ENCODE peak calls at places on chromosomes 16 and 17, in nine cellular contexts. One of them, this sample, is unnamed.

GRCh38 chr17:7045492-7046126 is 1.7 kb upstream of the SLC16A11 start:
- DNase-seq in fibroblast of lung: peak; percentile 90
- DNase-seq in HAP-1: peak; percentile 69
- DNase-seq in heart left ventricle: no peak
- DNase-seq in WERI-Rb-1: no peak
- DNase-seq in brain microvascular endothelial cell: peak; percentile 60
- DNase-seq in ascending aorta: no peak
- DNase-seq in mesenchymal stem cell: peak; percentile 85
- DNase-seq in lung: no peak
- DNase-seq in this sample: peak; percentile 89

GRCh38 chr16:25546781-25547180 is 145.0 kb upstream of the HS3ST4 start:
- DNase-seq in fibroblast of lung: no peak
- DNase-seq in HAP-1: no peak
- DNase-seq in heart left ventricle: no peak
- DNase-seq in WERI-Rb-1: no peak
- DNase-seq in brain microvascular endothelial cell: no peak
- DNase-seq in ascending aorta: no peak
- DNase-seq in mesenchymal stem cell: no peak
- DNase-seq in lung: no peak
- DNase-seq in this sample: no peak

GRCh38 chr16:67268136-67268579 is 11.2 kb upstream of the PLEKHG4 start:
- DNase-seq in fibroblast of lung: peak; percentile 86
- DNase-seq in HAP-1: no peak
- DNase-seq in heart left ventricle: no peak
- DNase-seq in WERI-Rb-1: no peak
- DNase-seq in brain microvascular endothelial cell: peak; percentile 96
- DNase-seq in ascending aorta: no peak
- DNase-seq in mesenchymal stem cell: peak; percentile 95
- DNase-seq in lung: peak; percentile 82
- DNase-seq in this sample: peak; percentile 84

GRCh38 chr17:16534236-16534635 is 34.8 kb downstream of the ZNF287 start:
- DNase-seq in fibroblast of lung: no peak
- DNase-seq in HAP-1: no peak
- DNase-seq in heart left ventricle: no peak
- DNase-seq in WERI-Rb-1: no peak
- DNase-seq in brain microvascular endothelial cell: no peak
- DNase-seq in ascending aorta: no peak
- DNase-seq in mesenchymal stem cell: no peak
- DNase-seq in lung: no peak
- DNase-seq in this sample: no peak

GRCh38 chr17:72967263-72967962 is 125.1 kb downstream of the SLC39A11 start:
- DNase-seq in fibroblast of lung: no peak
- DNase-seq in HAP-1: no peak
- DNase-seq in heart left ventricle: no peak
- DNase-seq in WERI-Rb-1: peak; percentile 60
- DNase-seq in brain microvascular endothelial cell: no peak
- DNase-seq in ascending aorta: no peak
- DNase-seq in mesenchymal stem cell: no peak
- DNase-seq in lung: no peak
- DNase-seq in this sample: no peak

GRCh38 chr17:9628509-9628908 is 16.8 kb upstream of the USP43 start:
- DNase-seq in fibroblast of lung: no peak
- DNase-seq in HAP-1: no peak
- DNase-seq in heart left ventricle: no peak
- DNase-seq in WERI-Rb-1: no peak
- DNase-seq in brain microvascular endothelial cell: no peak
- DNase-seq in ascending aorta: no peak
- DNase-seq in mesenchymal stem cell: no peak
- DNase-seq in lung: no peak
- DNase-seq in this sample: no peak

GRCh38 chr17:82022310-82022980 is at the start of gene CENPX:
- DNase-seq in fibroblast of lung: no peak
- DNase-seq in HAP-1: no peak
- DNase-seq in heart left ventricle: no peak
- DNase-seq in WERI-Rb-1: no peak
- DNase-seq in brain microvascular endothelial cell: no peak
- DNase-seq in ascending aorta: no peak
- DNase-seq in mesenchymal stem cell: no peak
- DNase-seq in lung: no peak
- DNase-seq in this sample: peak; percentile 17

GRCh38 chr17:8894189-8894611 is 26.7 kb upstream of the PIK3R6 start:
- DNase-seq in fibroblast of lung: no peak
- DNase-seq in HAP-1: no peak
- DNase-seq in heart left ventricle: no peak
- DNase-seq in WERI-Rb-1: no peak
- DNase-seq in brain microvascular endothelial cell: no peak
- DNase-seq in ascending aorta: no peak
- DNase-seq in mesenchymal stem cell: no peak
- DNase-seq in lung: no peak
- DNase-seq in this sample: no peak

GRCh38 chr17:17613708-17614114 is 22.2 kb upstream of the PEMT start:
- DNase-seq in fibroblast of lung: peak; percentile 78
- DNase-seq in HAP-1: peak; percentile 91
- DNase-seq in heart left ventricle: peak; percentile 45
- DNase-seq in WERI-Rb-1: peak; percentile 88
- DNase-seq in brain microvascular endothelial cell: peak; percentile 82
- DNase-seq in ascending aorta: no peak
- DNase-seq in mesenchymal stem cell: peak; percentile 75
- DNase-seq in lung: peak; percentile 74
- DNase-seq in this sample: peak; percentile 86

GRCh38 chr17:44533533-44534246 is 23.6 kb upstream of the FZD2 start:
- DNase-seq in fibroblast of lung: peak; percentile 93
- DNase-seq in HAP-1: peak; percentile 88
- DNase-seq in heart left ventricle: peak; percentile 84
- DNase-seq in WERI-Rb-1: peak; percentile 97
- DNase-seq in brain microvascular endothelial cell: peak; percentile 80
- DNase-seq in ascending aorta: no peak
- DNase-seq in mesenchymal stem cell: peak; percentile 88
- DNase-seq in lung: peak; percentile 88
- DNase-seq in this sample: peak; percentile 98

GRCh38 chr16:30654856-30655255 is 3.4 kb upstream of the FBRS start:
- DNase-seq in fibroblast of lung: no peak
- DNase-seq in HAP-1: no peak
- DNase-seq in heart left ventricle: no peak
- DNase-seq in WERI-Rb-1: no peak
- DNase-seq in brain microvascular endothelial cell: no peak
- DNase-seq in ascending aorta: no peak
- DNase-seq in mesenchymal stem cell: no peak
- DNase-seq in lung: no peak
- DNase-seq in this sample: no peak

GRCh38 chr17:67474081-67474661 is 97.1 kb downstream of the PITPNC1 start:
- DNase-seq in fibroblast of lung: peak; percentile 72
- DNase-seq in HAP-1: peak; percentile 16
- DNase-seq in heart left ventricle: peak; percentile 68
- DNase-seq in WERI-Rb-1: no peak
- DNase-seq in brain microvascular endothelial cell: peak; percentile 33
- DNase-seq in ascending aorta: no peak
- DNase-seq in mesenchymal stem cell: no peak
- DNase-seq in lung: no peak
- DNase-seq in this sample: peak; percentile 51

GRCh38 chr16:68128577-68129305 is 43.6 kb downstream of the NFATC3 start:
- DNase-seq in fibroblast of lung: peak; percentile 19
- DNase-seq in HAP-1: no peak
- DNase-seq in heart left ventricle: no peak
- DNase-seq in WERI-Rb-1: no peak
- DNase-seq in brain microvascular endothelial cell: peak; percentile 48
- DNase-seq in ascending aorta: no peak
- DNase-seq in mesenchymal stem cell: peak; percentile 28
- DNase-seq in lung: peak; percentile 38
- DNase-seq in this sample: peak; percentile 40

GRCh38 chr16:86576591-86577313 is 1.6 kb upstream of the FOXL1 start:
- DNase-seq in fibroblast of lung: peak; percentile 53
- DNase-seq in HAP-1: no peak
- DNase-seq in heart left ventricle: no peak
- DNase-seq in WERI-Rb-1: no peak
- DNase-seq in brain microvascular endothelial cell: peak; percentile 70
- DNase-seq in ascending aorta: no peak
- DNase-seq in mesenchymal stem cell: peak; percentile 74
- DNase-seq in lung: no peak
- DNase-seq in this sample: no peak

GRCh38 chr17:34580685-34581445 is 1.5 kb downstream of the TMEM132E start:
- DNase-seq in fibroblast of lung: no peak
- DNase-seq in HAP-1: no peak
- DNase-seq in heart left ventricle: no peak
- DNase-seq in WERI-Rb-1: peak; percentile 25
- DNase-seq in brain microvascular endothelial cell: no peak
- DNase-seq in ascending aorta: no peak
- DNase-seq in mesenchymal stem cell: no peak
- DNase-seq in lung: no peak
- DNase-seq in this sample: peak; percentile 28

GRCh38 chr17:50280801-50281441 is 6.7 kb downstream of the TMEM92 start:
- DNase-seq in fibroblast of lung: no peak
- DNase-seq in HAP-1: no peak
- DNase-seq in heart left ventricle: no peak
- DNase-seq in WERI-Rb-1: no peak
- DNase-seq in brain microvascular endothelial cell: no peak
- DNase-seq in ascending aorta: no peak
- DNase-seq in mesenchymal stem cell: no peak
- DNase-seq in lung: no peak
- DNase-seq in this sample: no peak

GRCh38 chr16:67327774-67328173 is 1.2 kb downstream of the LRRC36 start:
- DNase-seq in fibroblast of lung: no peak
- DNase-seq in HAP-1: no peak
- DNase-seq in heart left ventricle: no peak
- DNase-seq in WERI-Rb-1: no peak
- DNase-seq in brain microvascular endothelial cell: no peak
- DNase-seq in ascending aorta: no peak
- DNase-seq in mesenchymal stem cell: no peak
- DNase-seq in lung: no peak
- DNase-seq in this sample: no peak

GRCh38 chr16:77344306-77344705 is 90.5 kb downstream of the ADAMTS18 start:
- DNase-seq in fibroblast of lung: peak; percentile 6
- DNase-seq in HAP-1: no peak
- DNase-seq in heart left ventricle: no peak
- DNase-seq in WERI-Rb-1: no peak
- DNase-seq in brain microvascular endothelial cell: peak; percentile 57
- DNase-seq in ascending aorta: no peak
- DNase-seq in mesenchymal stem cell: peak; percentile 27
- DNase-seq in lung: no peak
- DNase-seq in this sample: no peak

GRCh38 chr17:67629963-67630320 is 87.8 kb upstream of the NOL11 start:
- DNase-seq in fibroblast of lung: peak; percentile 84
- DNase-seq in HAP-1: peak; percentile 34
- DNase-seq in heart left ventricle: no peak
- DNase-seq in WERI-Rb-1: no peak
- DNase-seq in brain microvascular endothelial cell: peak; percentile 43
- DNase-seq in ascending aorta: no peak
- DNase-seq in mesenchymal stem cell: peak; percentile 61
- DNase-seq in lung: no peak
- DNase-seq in this sample: peak; percentile 87

DNA sequence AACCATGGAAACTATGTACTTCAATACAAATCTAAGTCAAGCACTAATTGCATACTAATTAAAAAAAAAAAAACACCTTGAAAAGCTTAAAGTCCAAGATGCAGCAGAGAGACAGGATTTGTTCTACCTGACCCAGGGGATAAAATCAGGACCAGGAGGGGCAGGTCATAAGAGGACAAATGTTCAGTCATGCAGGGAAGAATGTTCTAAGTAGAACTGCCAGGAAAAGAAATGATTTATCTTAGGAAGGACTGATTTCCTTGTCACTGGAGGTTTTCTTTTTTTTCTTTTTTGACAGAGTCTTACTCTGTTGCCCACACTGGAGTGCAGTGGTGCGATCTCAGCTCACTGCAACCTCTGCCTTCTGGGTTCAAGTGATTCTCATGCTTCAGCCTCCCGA is 9.1 kb upstream of the GHDC start:
- DNase-seq in fibroblast of lung: no peak
- DNase-seq in HAP-1: no peak
- DNase-seq in heart left ventricle: no peak
- DNase-seq in WERI-Rb-1: no peak
- DNase-seq in brain microvascular endothelial cell: no peak
- DNase-seq in ascending aorta: no peak
- DNase-seq in mesenchymal stem cell: no peak
- DNase-seq in lung: no peak
- DNase-seq in this sample: no peak
- H3K4me3 ChIP-seq in fibroblast of lung: no peak overlapping the region
- H3K4me3 ChIP-seq in HAP-1: no peak overlapping the region
- H3K4me3 ChIP-seq in heart left ventricle: no peak overlapping the region
- H3K4me3 ChIP-seq in WERI-Rb-1: no peak overlapping the region
- H3K4me3 ChIP-seq in brain microvascular endothelial cell: no peak overlapping the region
- H3K4me3 ChIP-seq in ascending aorta: no peak overlapping the region
- H3K4me3 ChIP-seq in mesenchymal stem cell: no peak overlapping the region
- H3K4me3 ChIP-seq in lung: no peak overlapping the region
- H3K4me3 ChIP-seq in this sample: no peak overlapping the region

GRCh38 chr17:1186923-1187771 is 7.4 kb upstream of the ABR start:
- DNase-seq in fibroblast of lung: peak; percentile 89
- DNase-seq in HAP-1: peak; percentile 73
- DNase-seq in heart left ventricle: peak; percentile 89
- DNase-seq in WERI-Rb-1: peak; percentile 85
- DNase-seq in brain microvascular endothelial cell: peak; percentile 76
- DNase-seq in ascending aorta: no peak
- DNase-seq in mesenchymal stem cell: peak; percentile 87
- DNase-seq in lung: peak; percentile 87
- DNase-seq in this sample: peak; percentile 92
- H3K27me3 ChIP-seq in fibroblast of lung: peaks cover 17% of the 10 kb centered on the region
- H3K27me3 ChIP-seq in HAP-1: no peaks in the 10 kb centered on the region
- H3K27me3 ChIP-seq in heart left ventricle: no peaks in the 10 kb centered on the region
- H3K27me3 ChIP-seq in WERI-Rb-1: no peaks in the 10 kb centered on the region
- H3K27me3 ChIP-seq in brain microvascular endothelial cell: no peaks in the 10 kb centered on the region
- H3K27me3 ChIP-seq in ascending aorta: no peaks in the 10 kb centered on the region
- H3K27me3 ChIP-seq in mesenchymal stem cell: no peaks in the 10 kb centered on the region
- H3K27me3 ChIP-seq in lung: no peaks in the 10 kb centered on the region
- H3K27me3 ChIP-seq in this sample: no peaks in the 10 kb centered on the region

DNA sequence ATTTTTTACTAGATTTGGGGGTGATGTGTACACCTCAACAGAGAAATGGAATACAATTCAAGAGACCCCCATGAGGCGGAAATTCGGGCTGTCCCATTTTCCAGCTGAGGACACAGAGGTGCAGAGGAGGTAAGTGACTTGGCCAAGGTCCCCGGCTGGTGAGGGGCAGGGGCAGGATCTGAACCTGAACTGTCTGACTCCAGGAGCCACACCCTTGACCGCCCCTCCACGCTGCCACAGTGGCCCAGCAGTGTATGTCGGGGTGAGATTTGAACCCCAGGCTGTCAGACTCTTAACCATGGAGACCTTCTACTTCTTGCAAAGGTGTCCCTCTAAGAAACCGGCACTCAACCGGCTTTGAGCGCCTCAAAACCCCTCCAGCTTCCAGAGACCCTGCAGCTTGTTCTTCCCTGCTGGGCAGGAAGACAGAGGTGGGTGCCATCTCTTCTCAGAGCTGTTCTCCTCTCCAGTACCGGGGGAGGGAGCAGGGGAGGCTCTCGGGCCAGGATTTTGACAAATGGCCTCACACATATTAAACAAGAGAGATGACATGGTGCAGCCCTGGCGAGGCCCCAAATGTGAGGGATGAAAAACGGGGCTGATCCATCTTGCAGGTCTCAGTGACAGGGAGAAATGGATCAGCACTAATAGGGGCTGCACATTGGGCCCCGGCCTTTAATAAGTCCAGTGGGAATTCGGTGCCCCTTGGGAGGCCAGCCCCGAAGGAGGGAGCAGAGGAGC is 222.3 kb downstream of the GSG1L start:
- DNase-seq in fibroblast of lung: no peak
- DNase-seq in HAP-1: no peak
- DNase-seq in heart left ventricle: no peak
- DNase-seq in WERI-Rb-1: no peak
- DNase-seq in brain microvascular endothelial cell: no peak
- DNase-seq in ascending aorta: no peak
- DNase-seq in mesenchymal stem cell: no peak
- DNase-seq in lung: no peak
- DNase-seq in this sample: no peak
- H3K4me3 ChIP-seq in fibroblast of lung: no peak overlapping the region
- H3K4me3 ChIP-seq in HAP-1: no peak overlapping the region
- H3K4me3 ChIP-seq in heart left ventricle: no peak overlapping the region
- H3K4me3 ChIP-seq in WERI-Rb-1: no peak overlapping the region
- H3K4me3 ChIP-seq in brain microvascular endothelial cell: no peak overlapping the region
- H3K4me3 ChIP-seq in ascending aorta: no peak overlapping the region
- H3K4me3 ChIP-seq in mesenchymal stem cell: no peak overlapping the region
- H3K4me3 ChIP-seq in lung: no peak overlapping the region
- H3K4me3 ChIP-seq in this sample: no peak overlapping the region

GRCh38 chr17:1188812-1189211 is 9.0 kb upstream of the ABR start:
- DNase-seq in fibroblast of lung: peak; percentile 77
- DNase-seq in HAP-1: no peak
- DNase-seq in heart left ventricle: peak; percentile 78
- DNase-seq in WERI-Rb-1: no peak
- DNase-seq in brain microvascular endothelial cell: no peak
- DNase-seq in ascending aorta: peak; percentile 94
- DNase-seq in mesenchymal stem cell: no peak
- DNase-seq in lung: peak; percentile 85
- DNase-seq in this sample: no peak
- H3K27me3 ChIP-seq in fibroblast of lung: peaks cover 17% of the 10 kb centered on the region
- H3K27me3 ChIP-seq in HAP-1: no peaks in the 10 kb centered on the region
- H3K27me3 ChIP-seq in heart left ventricle: no peaks in the 10 kb centered on the region
- H3K27me3 ChIP-seq in WERI-Rb-1: no peaks in the 10 kb centered on the region
- H3K27me3 ChIP-seq in brain microvascular endothelial cell: no peaks in the 10 kb centered on the region
- H3K27me3 ChIP-seq in ascending aorta: no peaks in the 10 kb centered on the region
- H3K27me3 ChIP-seq in mesenchymal stem cell: no peaks in the 10 kb centered on the region
- H3K27me3 ChIP-seq in lung: no peaks in the 10 kb centered on the region
- H3K27me3 ChIP-seq in this sample: peaks cover 3% of the 10 kb centered on the region

This sample was measured in adipocyte.